ENCODE peak calls at places on chromosome 22, in eight cellular contexts. L is transverse colon, E is GM12891, I is GM23338, H is prostate gland, R is GM12892, F is K562, U is HCT116. V is an unnamed sample.

GRCh38 chr22:46356496-46357185 is 21.1 kb downstream of the TRMU start:
- DNase-seq in L (peak; percentile 6), E (no peak), I (no peak), H (no peak), R (no peak), F (no peak), U (no peak), V (no peak)

GRCh38 chr22:42978453-42979103 is 36.4 kb downstream of the PACSIN2 start:
- DNase-seq in L (no peak), E (no peak), I (no peak), H (peak; percentile 63), R (no peak), F (no peak), U (no peak), V (no peak)

GRCh38 chr22:27825174-27825573 is 23.6 kb upstream of the MN1 start:
- DNase-seq in L (no peak), E (no peak), I (peak; percentile 66), H (no peak), R (no peak), F (peak; percentile 30), U (no peak), V (no peak)

GRCh38 chr22:19756288-19757128 is 4.1 kb upstream of the TBX1 start:
- DNase-seq in L (peak; percentile 71), E (peak; percentile 86), I (peak; percentile 73), H (peak; percentile 68), R (peak; percentile 83), F (peak; percentile 99), U (peak; percentile 34), V (no peak)

GRCh38 chr22:17257578-17257977 is 38.3 kb upstream of the ADA2 start:
- DNase-seq in L (no peak), E (no peak), I (peak; percentile 75), H (no peak), R (no peak), F (no peak), U (no peak), V (no peak)

GRCh38 chr22:23453277-23453676 is 126.8 kb downstream of the IGLL1 start:
- DNase-seq in L (no peak), E (no peak), I (no peak), H (no peak), R (no peak), F (no peak), U (no peak), V (no peak)

GRCh38 chr22:28139993-28140392 is 220.9 kb upstream of the PITPNB start:
- DNase-seq in L (no peak), E (no peak), I (no peak), H (no peak), R (no peak), F (no peak), U (no peak), V (no peak)

GRCh38 chr22:37454857-37455686 is 27.8 kb upstream of the ELFN2 start:
- DNase-seq in L (no peak), E (no peak), I (no peak), H (no peak), R (no peak), F (peak; percentile 39), U (peak; percentile 85), V (no peak)

GRCh38 chr22:18005201-18005926 is 19.0 kb downstream of the MICAL3 start:
- DNase-seq in L (no peak), E (no peak), I (no peak), H (no peak), R (no peak), F (no peak), U (no peak), V (no peak)

GRCh38 chr22:20946080-20946986 is 20.7 kb upstream of the AIFM3 start:
- DNase-seq in L (no peak), E (no peak), I (no peak), H (no peak), R (no peak), F (no peak), U (no peak), V (no peak)

GRCh38 chr22:32764330-32765116 is 37.0 kb upstream of the TIMP3 start:
- DNase-seq in L (peak; percentile 22), E (no peak), I (peak; percentile 41), H (no peak), R (no peak), F (no peak), U (no peak), V (no peak)

GRCh38 chr22:37363593-37363992 is 63.7 kb downstream of the ELFN2 start:
- DNase-seq in L (no peak), E (no peak), I (no peak), H (no peak), R (no peak), F (no peak), U (no peak), V (no peak)

GRCh38 chr22:23068096-23068831 is 2.1 kb upstream of the GNAZ start:
- DNase-seq in L (peak; percentile 6), E (no peak), I (no peak), H (no peak), R (no peak), F (peak; percentile 47), U (no peak), V (no peak)

GRCh38 chr22:28034145-28034759 is 115.2 kb upstream of the PITPNB start:
- DNase-seq in L (no peak), E (no peak), I (no peak), H (no peak), R (no peak), F (no peak), U (no peak), V (no peak)

GRCh38 chr22:32612834-32613233 is 138.2 kb downstream of the FBXO7 start:
- DNase-seq in L (no peak), E (no peak), I (no peak), H (no peak), R (no peak), F (no peak), U (no peak), V (no peak)

GRCh38 chr22:40021401-40022000 is 26.7 kb downstream of the FAM83F start:
- DNase-seq in L (no peak), E (no peak), I (no peak), H (no peak), R (no peak), F (no peak), U (no peak), V (no peak)

GRCh38 chr22:46233231-46233630 is 16.9 kb downstream of the CDPF1 start:
- DNase-seq in L (no peak), E (no peak), I (no peak), H (no peak), R (no peak), F (no peak), U (no peak), V (peak; percentile 18)

DNA sequence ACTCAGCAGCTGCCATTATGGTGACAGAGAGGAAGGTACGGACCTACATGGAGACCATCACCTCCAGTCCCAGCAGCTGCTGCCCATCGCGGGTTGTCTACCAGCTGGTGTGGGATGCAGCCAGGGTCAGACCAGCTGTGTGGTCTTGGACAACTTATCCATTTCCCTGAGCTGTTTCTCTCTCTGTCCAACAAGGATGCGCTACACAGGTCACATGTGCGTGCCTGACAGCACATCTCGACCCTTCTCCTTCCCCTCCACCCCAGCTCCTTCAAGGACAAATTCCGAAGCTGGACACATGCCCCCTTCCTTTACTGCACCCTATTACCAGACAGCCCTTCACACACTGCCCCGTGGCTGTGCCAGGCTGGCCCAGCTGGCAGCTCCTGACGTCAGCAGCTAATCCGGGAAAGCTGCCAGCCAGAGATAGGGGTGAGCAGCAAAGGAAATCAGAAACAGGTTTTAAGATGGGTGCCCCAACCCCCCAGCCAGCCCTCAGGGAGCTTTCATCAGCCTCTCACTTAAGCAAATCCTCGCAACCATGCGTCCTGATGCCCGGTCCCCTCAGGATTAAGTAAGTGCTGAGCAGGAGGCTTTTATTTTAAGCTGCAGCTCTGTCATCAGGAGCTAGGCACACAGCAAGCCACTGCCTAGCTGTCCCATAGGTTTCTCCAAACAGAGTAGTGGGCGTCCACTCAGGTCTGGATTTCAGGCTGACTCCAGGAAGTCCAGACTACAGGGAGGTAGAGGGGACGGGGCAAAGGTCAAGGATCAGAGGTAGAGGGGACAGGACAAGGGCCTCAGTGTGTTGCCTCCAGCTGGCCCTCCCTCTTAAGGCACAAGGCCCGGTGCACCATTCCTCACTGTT is 20.3 kb downstream of the TEF start:
- DNase-seq in L (peak; percentile 87), E (no peak), I (no peak), H (peak; percentile 69), R (no peak), F (no peak), U (no peak), V (no peak)
- TF ChIP-seq POLR2AphosphoS5 in L (peak; percentile 66), E (no peak), I (no peak), H (peak; percentile 74), R (no peak), F (no peak), U (no peak), V (no peak)

GRCh38 chr22:38957046-38957770 is at the start of gene APOBEC3A:
- DNase-seq in L (peak; percentile 82), E (no peak), I (no peak), H (no peak), R (no peak), F (no peak), U (no peak), V (no peak)

GRCh38 chr22:38954414-38955043 is 2.9 kb upstream of the APOBEC3A start:
- DNase-seq in L (no peak), E (no peak), I (no peak), H (no peak), R (no peak), F (no peak), U (no peak), V (no peak)

GRCh38 chr22:38956551-38956950 is 858 bp upstream of the APOBEC3A start:
- DNase-seq in L (no peak), E (no peak), I (no peak), H (no peak), R (no peak), F (no peak), U (no peak), V (no peak)

GRCh38 chr22:38955250-38955775 is 2.1 kb upstream of the APOBEC3A start:
- DNase-seq in L (no peak), E (no peak), I (no peak), H (no peak), R (no peak), F (no peak), U (no peak), V (no peak)

DNA sequence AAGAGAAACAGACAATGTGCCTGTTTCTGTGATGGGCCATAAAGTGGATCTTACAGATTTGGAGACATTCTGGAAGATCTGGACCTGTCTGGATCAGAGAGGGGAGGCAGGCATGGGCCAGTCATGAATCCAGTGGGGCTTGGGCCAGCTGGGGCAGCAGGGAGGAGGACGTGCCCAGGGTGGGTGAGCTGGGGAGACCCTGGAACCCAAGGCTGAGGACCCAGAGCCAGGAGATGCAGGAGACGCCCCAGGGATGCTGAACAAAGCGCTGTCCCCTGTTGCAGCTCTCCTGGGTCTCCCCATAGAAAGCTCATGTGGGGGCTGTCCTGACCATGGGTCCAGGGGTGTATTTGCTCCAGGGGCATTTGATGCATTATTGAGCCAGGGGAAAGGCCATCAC is 1.5 kb upstream of the APOBEC3A start:
- DNase-seq in L (no peak), E (no peak), I (no peak), H (no peak), R (no peak), F (no peak), U (no peak), V (no peak)
- TF ChIP-seq POLR2AphosphoS5 in L (no peak), E (no peak), I (no peak), H (no peak), R (no peak), F (no peak), U (no peak), V (no peak)

GRCh38 chr22:44658371-44658953 is 43.5 kb upstream of the PRR5 start:
- DNase-seq in L (peak; percentile 39), E (no peak), I (no peak), H (no peak), R (peak; percentile 1), F (no peak), U (no peak), V (no peak)
- TF ChIP-seq POLR2AphosphoS5 in L (no peak), E (no peak), I (no peak), H (no peak), R (no peak), F (no peak), U (no peak), V (no peak)

GRCh38 chr22:29907753-29908515 is 25.0 kb downstream of the MTMR3 start:
- DNase-seq in L (peak; percentile 86), E (no peak), I (peak; percentile 14), H (peak; percentile 91), R (no peak), F (peak; percentile 48), U (peak; percentile 93), V (peak; percentile 87)
- TF ChIP-seq POLR2AphosphoS5 in L (peak; percentile 18), E (no peak), I (no peak), H (peak; percentile 82), R (no peak), F (peak; percentile 31), U (peak; percentile 69), V (peak; percentile 39)